ENCODE peak calls at places on chromosomes 12 and 14, in five cellular contexts. One of them, this sample, is unnamed. For H3K4me1 and H3K36me3, the result is how much of the 10 kb centered on the place peaks cover.

GRCh38 chr12:1533205-1533601 is 61.2 kb downstream of the FBXL14 start:
- DNase-seq in stomach: no peak
- DNase-seq in body of pancreas: no peak
- DNase-seq in CD4-positive, alpha-beta memory T cell: no peak
- DNase-seq in colonic mucosa: no peak
- DNase-seq in this sample: no peak

GRCh38 chr14:99252443-99252939 is 19.5 kb downstream of the BCL11B start:
- DNase-seq in CD4-positive, alpha-beta memory T cell: peak
- DNase-seq in stomach: no peak
- DNase-seq in body of pancreas: no peak
- DNase-seq in colonic mucosa: no peak
- DNase-seq in this sample: no peak

GRCh38 chr14:77314043-77314442 is 6.6 kb downstream of the POMT2 start:
- DNase-seq in stomach: no peak
- DNase-seq in colonic mucosa: no peak
- DNase-seq in body of pancreas: no peak
- DNase-seq in CD4-positive, alpha-beta memory T cell: no peak
- DNase-seq in this sample: no peak

GRCh38 chr14:100604126-100604501 is 16.9 kb upstream of the BEGAIN start:
- DNase-seq in CD4-positive, alpha-beta memory T cell: no peak
- DNase-seq in body of pancreas: no peak
- DNase-seq in colonic mucosa: no peak
- DNase-seq in stomach: no peak
- DNase-seq in this sample: peak

GRCh38 chr12:54166543-54167499 is 22.0 kb downstream of the SMUG1 start:
- DNase-seq in stomach: no peak
- DNase-seq in colonic mucosa: no peak
- DNase-seq in CD4-positive, alpha-beta memory T cell: no peak
- DNase-seq in body of pancreas: no peak
- DNase-seq in this sample: no peak

GRCh38 chr14:101525646-101526527 is 35.4 kb upstream of the DIO3 start:
- DNase-seq in CD4-positive, alpha-beta memory T cell: no peak
- DNase-seq in stomach: no peak
- DNase-seq in body of pancreas: no peak
- DNase-seq in colonic mucosa: no peak
- DNase-seq in this sample: no peak

GRCh38 chr12:103833095-103833777 is 7.8 kb downstream of the NT5DC3 start:
- DNase-seq in colonic mucosa: no peak
- DNase-seq in stomach: no peak
- DNase-seq in CD4-positive, alpha-beta memory T cell: no peak
- DNase-seq in body of pancreas: no peak
- DNase-seq in this sample: no peak

GRCh38 chr12:54199034-54199433 is 10.2 kb upstream of the SMUG1 start:
- DNase-seq in stomach: no peak
- DNase-seq in body of pancreas: no peak
- DNase-seq in colonic mucosa: no peak
- DNase-seq in CD4-positive, alpha-beta memory T cell: no peak
- DNase-seq in this sample: no peak

GRCh38 chr12:56128669-56129209 is 672 bp downstream of the ESYT1 start:
- DNase-seq in CD4-positive, alpha-beta memory T cell: no peak
- DNase-seq in colonic mucosa: peak
- DNase-seq in stomach: no peak
- DNase-seq in body of pancreas: no peak
- DNase-seq in this sample: peak

GRCh38 chr14:101975231-101975630 is 10.9 kb downstream of the DYNC1H1 start:
- DNase-seq in CD4-positive, alpha-beta memory T cell: no peak
- DNase-seq in body of pancreas: no peak
- DNase-seq in colonic mucosa: no peak
- DNase-seq in stomach: no peak
- DNase-seq in this sample: no peak

GRCh38 chr14:78254911-78255431 is 84.8 kb downstream of the NRXN3 start:
- DNase-seq in body of pancreas: peak
- DNase-seq in CD4-positive, alpha-beta memory T cell: no peak
- DNase-seq in stomach: no peak
- DNase-seq in colonic mucosa: no peak
- DNase-seq in this sample: no peak

GRCh38 chr12:48988030-48988649 is 10.0 kb downstream of the WNT1 start:
- DNase-seq in stomach: peak
- DNase-seq in body of pancreas: peak
- DNase-seq in CD4-positive, alpha-beta memory T cell: peak
- DNase-seq in colonic mucosa: peak
- DNase-seq in this sample: peak

GRCh38 chr12:109951751-109952150 is 44.4 kb downstream of the GIT2 start:
- DNase-seq in body of pancreas: peak
- DNase-seq in colonic mucosa: no peak
- DNase-seq in stomach: no peak
- DNase-seq in CD4-positive, alpha-beta memory T cell: no peak
- DNase-seq in this sample: no peak

GRCh38 chr12:89918172-89918880 is 209.7 kb upstream of the ATP2B1 start:
- DNase-seq in body of pancreas: no peak
- DNase-seq in colonic mucosa: peak
- DNase-seq in stomach: no peak
- DNase-seq in CD4-positive, alpha-beta memory T cell: no peak
- DNase-seq in this sample: no peak

GRCh38 chr12:19520646-19521045 is 81.4 kb downstream of the AEBP2 start:
- DNase-seq in CD4-positive, alpha-beta memory T cell: no peak
- DNase-seq in stomach: no peak
- DNase-seq in colonic mucosa: no peak
- DNase-seq in body of pancreas: no peak
- DNase-seq in this sample: no peak

GRCh38 chr12:8157484-8158198 is 826 bp downstream of the ZNF705A start:
- DNase-seq in colonic mucosa: no peak
- DNase-seq in CD4-positive, alpha-beta memory T cell: no peak
- DNase-seq in stomach: no peak
- DNase-seq in body of pancreas: no peak
- DNase-seq in this sample: no peak

GRCh38 chr12:14525964-14526363 is 41.7 kb downstream of the PLBD1 start:
- DNase-seq in colonic mucosa: no peak
- DNase-seq in body of pancreas: no peak
- DNase-seq in stomach: no peak
- DNase-seq in CD4-positive, alpha-beta memory T cell: no peak
- DNase-seq in this sample: no peak

GRCh38 chr12:19196959-19197630 is 67.6 kb downstream of the PLEKHA5 start:
- DNase-seq in colonic mucosa: no peak
- DNase-seq in body of pancreas: no peak
- DNase-seq in CD4-positive, alpha-beta memory T cell: no peak
- DNase-seq in stomach: no peak
- DNase-seq in this sample: no peak

GRCh38 chr14:88901991-88902390 is 77.5 kb downstream of the TTC8 start:
- DNase-seq in colonic mucosa: no peak
- DNase-seq in CD4-positive, alpha-beta memory T cell: no peak
- DNase-seq in stomach: no peak
- DNase-seq in body of pancreas: no peak
- DNase-seq in this sample: no peak

GRCh38 chr14:59188461-59189280 is at the start of gene DAAM1:
- DNase-seq in body of pancreas: peak
- DNase-seq in colonic mucosa: peak
- DNase-seq in CD4-positive, alpha-beta memory T cell: peak
- DNase-seq in stomach: peak
- DNase-seq in this sample: peak

GRCh38 chr12:29148958-29149690 is at the start of gene FAR2:
- DNase-seq in colonic mucosa: peak
- DNase-seq in stomach: peak
- DNase-seq in body of pancreas: peak
- DNase-seq in CD4-positive, alpha-beta memory T cell: peak
- DNase-seq in this sample: peak

GRCh38 chr14:103134919-103135318 is 11.7 kb downstream of the TNFAIP2 start:
- DNase-seq in CD4-positive, alpha-beta memory T cell: no peak
- DNase-seq in colonic mucosa: no peak
- DNase-seq in body of pancreas: no peak
- DNase-seq in stomach: no peak
- DNase-seq in this sample: no peak

GRCh38 chr14:77868552-77869300 is 68.8 kb downstream of the ADCK1 start:
- DNase-seq in stomach: no peak
- DNase-seq in body of pancreas: no peak
- DNase-seq in CD4-positive, alpha-beta memory T cell: no peak
- DNase-seq in colonic mucosa: no peak
- DNase-seq in this sample: no peak

GRCh38 chr12:52063081-52063985 is 6.4 kb upstream of the ATG101 start:
- DNase-seq in colonic mucosa: no peak
- DNase-seq in CD4-positive, alpha-beta memory T cell: no peak
- DNase-seq in stomach: no peak
- DNase-seq in body of pancreas: peak
- DNase-seq in this sample: no peak

GRCh38 chr14:103920981-103921854 is 7.0 kb upstream of the TDRD9 start:
- DNase-seq in stomach: peak
- DNase-seq in colonic mucosa: peak
- DNase-seq in body of pancreas: peak
- DNase-seq in CD4-positive, alpha-beta memory T cell: peak
- DNase-seq in this sample: peak

GRCh38 chr12:116722245-116722644 is 15.6 kb downstream of the SPRING1 start:
- DNase-seq in colonic mucosa: no peak
- DNase-seq in CD4-positive, alpha-beta memory T cell: no peak
- DNase-seq in stomach: no peak
- DNase-seq in body of pancreas: no peak
- DNase-seq in this sample: no peak

GRCh38 chr12:76284816-76285750 is 63.1 kb downstream of the BBS10 start:
- DNase-seq in body of pancreas: no peak
- DNase-seq in stomach: no peak
- DNase-seq in CD4-positive, alpha-beta memory T cell: no peak
- DNase-seq in colonic mucosa: no peak
- DNase-seq in this sample: no peak

GRCh38 chr14:102078344-102078743 is 8.5 kb downstream of the HSP90AA1 start:
- DNase-seq in stomach: no peak
- DNase-seq in body of pancreas: no peak
- DNase-seq in colonic mucosa: no peak
- DNase-seq in CD4-positive, alpha-beta memory T cell: no peak
- DNase-seq in this sample: no peak

GRCh38 chr12:57240926-57241555 is 9.9 kb downstream of the STAC3 start:
- DNase-seq in CD4-positive, alpha-beta memory T cell: no peak
- DNase-seq in body of pancreas: no peak
- DNase-seq in colonic mucosa: no peak
- DNase-seq in stomach: no peak
- DNase-seq in this sample: no peak

GRCh38 chr14:68663385-68664076 is 129.3 kb downstream of the ZFP36L1 start:
- DNase-seq in stomach: no peak
- DNase-seq in CD4-positive, alpha-beta memory T cell: no peak
- DNase-seq in body of pancreas: peak
- DNase-seq in colonic mucosa: no peak
- DNase-seq in this sample: no peak

DNA sequence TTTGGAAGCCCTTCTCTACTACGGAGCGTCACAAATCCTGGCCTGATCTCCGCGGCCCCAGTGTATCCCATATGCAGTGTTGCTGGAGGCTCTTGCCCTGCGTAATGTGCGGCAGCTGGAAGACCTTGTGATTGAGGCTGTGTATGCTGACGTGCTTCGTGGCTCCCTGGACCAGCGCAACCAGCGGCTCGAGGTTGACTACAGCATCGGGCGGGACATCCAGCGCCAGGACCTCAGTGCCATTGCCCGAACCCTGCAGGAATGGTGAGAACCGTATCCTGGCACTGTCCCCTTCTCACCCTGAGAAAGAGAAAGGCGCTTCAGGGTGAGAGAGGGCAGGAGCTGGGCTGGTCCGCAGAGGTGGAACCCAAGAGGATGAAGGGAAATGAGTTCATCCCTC is 5.3 kb downstream of the COPS7A start:
- DNase-seq in body of pancreas: no peak
- DNase-seq in stomach: no peak
- DNase-seq in CD4-positive, alpha-beta memory T cell: no peak
- DNase-seq in colonic mucosa: no peak
- DNase-seq in this sample: no peak
- H3K4me3 ChIP-seq in body of pancreas: no peak
- H3K4me3 ChIP-seq in stomach: no peak
- H3K4me3 ChIP-seq in CD4-positive, alpha-beta memory T cell: no peak
- H3K4me3 ChIP-seq in colonic mucosa: no peak
- H3K4me3 ChIP-seq in this sample: no peak

DNA sequence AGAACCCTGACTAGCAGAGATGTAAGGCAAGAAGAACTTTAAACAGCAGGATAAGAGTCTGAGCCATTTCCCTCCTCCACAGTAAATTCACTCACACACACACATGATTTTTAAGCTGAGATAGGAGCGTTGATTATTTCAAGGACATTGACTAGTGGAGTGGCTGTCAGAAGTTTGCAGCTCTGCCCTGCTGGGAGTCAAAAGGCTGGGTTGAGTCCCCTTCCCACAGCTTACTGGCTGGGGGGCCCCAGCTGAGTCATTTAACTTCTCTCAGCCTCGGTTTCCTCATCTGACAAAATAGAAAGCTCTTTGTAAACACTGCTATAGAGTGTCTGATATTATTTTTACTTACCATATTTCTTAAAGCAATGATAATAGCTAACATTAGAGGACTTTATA is 28.3 kb downstream of the VCPKMT start:
- DNase-seq in colonic mucosa: no peak
- DNase-seq in CD4-positive, alpha-beta memory T cell: no peak
- DNase-seq in stomach: no peak
- DNase-seq in body of pancreas: no peak
- DNase-seq in this sample: no peak
- H3K4me1 ChIP-seq in colonic mucosa: under half
- H3K4me1 ChIP-seq in CD4-positive, alpha-beta memory T cell: half or more
- H3K4me1 ChIP-seq in stomach: under half
- H3K4me1 ChIP-seq in body of pancreas: under half
- H3K4me1 ChIP-seq in this sample: under half

GRCh38 chr12:131774576-131774975 is 53.6 kb upstream of the MMP17 start:
- DNase-seq in CD4-positive, alpha-beta memory T cell: no peak
- DNase-seq in body of pancreas: no peak
- DNase-seq in colonic mucosa: no peak
- DNase-seq in stomach: no peak
- DNase-seq in this sample: no peak

GRCh38 chr12:131766382-131767107 is 55.7 kb downstream of the SFSWAP start:
- DNase-seq in colonic mucosa: no peak
- DNase-seq in body of pancreas: no peak
- DNase-seq in stomach: no peak
- DNase-seq in CD4-positive, alpha-beta memory T cell: no peak
- DNase-seq in this sample: no peak

GRCh38 chr12:131773582-131774221 is 54.5 kb upstream of the MMP17 start:
- DNase-seq in stomach: no peak
- DNase-seq in colonic mucosa: no peak
- DNase-seq in CD4-positive, alpha-beta memory T cell: no peak
- DNase-seq in body of pancreas: no peak
- DNase-seq in this sample: peak

GRCh38 chr12:131765961-131766360 is 55.1 kb downstream of the SFSWAP start:
- DNase-seq in stomach: no peak
- DNase-seq in CD4-positive, alpha-beta memory T cell: no peak
- DNase-seq in colonic mucosa: no peak
- DNase-seq in body of pancreas: no peak
- DNase-seq in this sample: no peak

GRCh38 chr12:131770120-131770519 is 58.1 kb upstream of the MMP17 start:
- DNase-seq in stomach: no peak
- DNase-seq in colonic mucosa: no peak
- DNase-seq in CD4-positive, alpha-beta memory T cell: no peak
- DNase-seq in body of pancreas: no peak
- DNase-seq in this sample: no peak
- H3K36me3 ChIP-seq in stomach: half or more
- H3K36me3 ChIP-seq in colonic mucosa: under half
- H3K36me3 ChIP-seq in CD4-positive, alpha-beta memory T cell: under half
- H3K36me3 ChIP-seq in body of pancreas: under half
- H3K36me3 ChIP-seq in this sample: under half

DNA sequence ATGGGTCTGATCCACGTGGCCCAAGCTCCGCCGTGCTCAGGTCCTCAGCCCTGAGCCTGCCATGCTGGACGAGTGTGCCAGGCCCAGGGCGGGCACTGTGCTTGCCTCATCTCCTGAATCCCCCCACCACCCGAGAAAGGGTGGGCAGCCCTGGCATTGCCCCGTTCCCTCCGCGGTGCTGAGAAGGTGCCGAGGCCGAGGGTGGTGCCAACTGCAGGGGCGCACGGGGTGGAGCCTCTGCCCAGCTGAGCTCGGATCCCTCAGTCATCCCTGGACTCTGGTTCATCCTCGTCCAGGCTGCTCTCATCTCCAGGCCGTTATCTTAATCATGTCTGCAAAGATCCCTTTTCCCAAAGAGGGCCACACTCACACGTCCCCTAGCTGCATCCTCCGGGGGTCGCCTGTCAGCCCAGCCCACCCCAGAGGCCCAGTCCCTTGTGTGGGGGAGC is 60.6 kb downstream of the NOC4L start:
- DNase-seq in colonic mucosa: no peak
- DNase-seq in stomach: no peak
- DNase-seq in body of pancreas: no peak
- DNase-seq in CD4-positive, alpha-beta memory T cell: no peak
- DNase-seq in this sample: no peak
- H3K4me3 ChIP-seq in colonic mucosa: no peak
- H3K4me3 ChIP-seq in stomach: peak
- H3K4me3 ChIP-seq in body of pancreas: no peak
- H3K4me3 ChIP-seq in CD4-positive, alpha-beta memory T cell: no peak
- H3K4me3 ChIP-seq in this sample: no peak